ENCODE peak calls at places on chromosomes 11 and 22, in ten cellular contexts. M is activated CD8-positive, alpha-beta memory T cell treated with anti-CD3 and anti-CD28 coated beads, Interleukin-2, amount 50 U/mL, for 48 hours; P is NCI-H2107; B is AG04450; Z is GOT3; V is activated T-cell treated with anti-CD3 and anti-CD28 coated beads, Interleukin-2, amount 50 U/mL, for 72 hours; L is hippocampal formation; X is lower leg skin; R is heart right ventricle; E is IMR-90. S is an unnamed sample.

GRCh38 chr11:6746086-6746618 is 25.6 kb downstream of the OR2AG2 start:
- DNase-seq in P (no peak), E (no peak), R (no peak), V (peak), M (peak), L (no peak), B (no peak), X (no peak), Z (no peak), S (no peak)

GRCh38 chr11:107844041-107844440 is 14.5 kb downstream of the SLC35F2 start:
- DNase-seq in B (no peak), P (no peak), E (peak), M (no peak), V (no peak), Z (no peak), L (no peak), X (no peak), R (no peak), S (no peak)

GRCh38 chr22:37072673-37073072 is 21.1 kb downstream of the KCTD17 start:
- DNase-seq in B (no peak), R (no peak), V (no peak), P (no peak), X (no peak), Z (no peak), L (no peak), E (no peak), M (no peak), S (no peak)

GRCh38 chr22:47631571-47632102 is 869.2 kb downstream of the TBC1D22A start:
- DNase-seq in L (no peak), X (peak), M (no peak), B (no peak), P (no peak), Z (no peak), V (no peak), R (no peak), E (no peak), S (no peak)

GRCh38 chr11:86041975-86042378 is 26.9 kb downstream of the PICALM start:
- DNase-seq in L (peak), V (peak), R (peak), Z (no peak), X (peak), M (no peak), P (peak), B (peak), E (peak), S (peak)

GRCh38 chr11:73034777-73035176 is 107.3 kb downstream of the FCHSD2 start:
- DNase-seq in L (no peak), E (no peak), R (no peak), V (peak), Z (no peak), M (no peak), X (no peak), P (no peak), B (no peak), S (no peak)

GRCh38 chr22:17119481-17120202 is 1.5 kb downstream of the TMEM121B start:
- DNase-seq in L (no peak), M (no peak), R (no peak), V (peak), B (no peak), E (no peak), X (no peak), P (no peak), Z (no peak), S (no peak)

GRCh38 chr22:19522190-19522880 is 1.9 kb downstream of the CLDN5 start:
- DNase-seq in E (no peak), L (peak), X (no peak), M (peak), B (no peak), Z (no peak), R (peak), V (no peak), P (peak), S (no peak)

GRCh38 chr11:32435947-32436750 is 810 bp upstream of the WT1 start:
- DNase-seq in R (peak), E (no peak), Z (no peak), B (no peak), P (no peak), M (peak), V (no peak), X (no peak), L (no peak), S (no peak)

GRCh38 chr11:117376517-117376916 is 48.9 kb downstream of the CEP164 start:
- DNase-seq in Z (no peak), E (no peak), X (no peak), M (no peak), B (no peak), P (no peak), R (peak), L (no peak), V (no peak), S (peak)

GRCh38 chr11:119108151-119108856 is 1.2 kb downstream of the C2CD2L start:
- DNase-seq in B (no peak), R (no peak), Z (no peak), X (no peak), E (peak), P (no peak), V (no peak), M (no peak), L (peak), S (no peak)